ENCODE peak calls at places on chromosome 22, in five cellular contexts. One of them, this sample, is unnamed.

GRCh38 chr22:34502821-34503220 is 563.1 kb upstream of the ISX start:
- DNase-seq in heart left ventricle: no peak
- DNase-seq in upper lobe of right lung: no peak
- DNase-seq in CD8-positive, alpha-beta T cell: no peak
- DNase-seq in pancreas: no peak
- DNase-seq in this sample: no peak

GRCh38 chr22:39178206-39179111 is 26.0 kb upstream of the CBX7 start:
- DNase-seq in heart left ventricle: no peak
- DNase-seq in upper lobe of right lung: no peak
- DNase-seq in CD8-positive, alpha-beta T cell: no peak
- DNase-seq in pancreas: peak; percentile 8
- DNase-seq in this sample: no peak

GRCh38 chr22:26718905-26719304 is 61.5 kb downstream of the MIAT start:
- DNase-seq in heart left ventricle: no peak
- DNase-seq in upper lobe of right lung: no peak
- DNase-seq in CD8-positive, alpha-beta T cell: no peak
- DNase-seq in pancreas: no peak
- DNase-seq in this sample: peak; percentile 6

GRCh38 chr22:35538801-35539321 is 1.8 kb upstream of the RASD2 start:
- DNase-seq in heart left ventricle: no peak
- DNase-seq in upper lobe of right lung: no peak
- DNase-seq in CD8-positive, alpha-beta T cell: no peak
- DNase-seq in pancreas: no peak
- DNase-seq in this sample: peak; percentile 45

GRCh38 chr22:21796863-21797262 is 61.3 kb upstream of the YPEL1 start:
- DNase-seq in heart left ventricle: no peak
- DNase-seq in upper lobe of right lung: no peak
- DNase-seq in CD8-positive, alpha-beta T cell: no peak
- DNase-seq in pancreas: peak; percentile 34
- DNase-seq in this sample: peak; percentile 10

GRCh38 chr22:47801541-47802245 is 1039.2 kb downstream of the TBC1D22A start:
- DNase-seq in heart left ventricle: no peak
- DNase-seq in upper lobe of right lung: no peak
- DNase-seq in CD8-positive, alpha-beta T cell: no peak
- DNase-seq in pancreas: no peak
- DNase-seq in this sample: no peak

GRCh38 chr22:38612217-38613006 is 42.4 kb upstream of the DMC1 start:
- DNase-seq in heart left ventricle: peak; percentile 40
- DNase-seq in upper lobe of right lung: no peak
- DNase-seq in CD8-positive, alpha-beta T cell: no peak
- DNase-seq in pancreas: no peak
- DNase-seq in this sample: peak; percentile 25

GRCh38 chr22:18032455-18033101 is 8.2 kb upstream of the MICAL3 start:
- DNase-seq in heart left ventricle: peak; percentile 33
- DNase-seq in upper lobe of right lung: no peak
- DNase-seq in CD8-positive, alpha-beta T cell: no peak
- DNase-seq in pancreas: no peak
- DNase-seq in this sample: peak; percentile 96

GRCh38 chr22:46362221-46362933 is 26.9 kb downstream of the TRMU start:
- DNase-seq in heart left ventricle: no peak
- DNase-seq in upper lobe of right lung: no peak
- DNase-seq in CD8-positive, alpha-beta T cell: no peak
- DNase-seq in pancreas: no peak
- DNase-seq in this sample: no peak

GRCh38 chr22:36955691-36956090 is 42.3 kb downstream of the CSF2RB start:
- DNase-seq in heart left ventricle: no peak
- DNase-seq in upper lobe of right lung: no peak
- DNase-seq in CD8-positive, alpha-beta T cell: no peak
- DNase-seq in pancreas: no peak
- DNase-seq in this sample: peak; percentile 57

GRCh38 chr22:22215659-22216449 is 28.7 kb upstream of the VPREB1 start:
- DNase-seq in heart left ventricle: no peak
- DNase-seq in upper lobe of right lung: no peak
- DNase-seq in CD8-positive, alpha-beta T cell: no peak
- DNase-seq in pancreas: no peak
- DNase-seq in this sample: no peak

GRCh38 chr22:17580461-17581031 is 17.2 kb downstream of the SLC25A18 start:
- DNase-seq in heart left ventricle: no peak
- DNase-seq in upper lobe of right lung: no peak
- DNase-seq in CD8-positive, alpha-beta T cell: no peak
- DNase-seq in pancreas: no peak
- DNase-seq in this sample: no peak

GRCh38 chr22:31084811-31085492 is 3.8 kb downstream of the SMTN start:
- DNase-seq in heart left ventricle: peak; percentile 94
- DNase-seq in upper lobe of right lung: peak; percentile 95
- DNase-seq in CD8-positive, alpha-beta T cell: peak; percentile 79
- DNase-seq in pancreas: peak; percentile 78
- DNase-seq in this sample: peak; percentile 75

GRCh38 chr22:42699281-42699681 is 21.4 kb downstream of the A4GALT start:
- DNase-seq in heart left ventricle: peak; percentile 74
- DNase-seq in upper lobe of right lung: no peak
- DNase-seq in CD8-positive, alpha-beta T cell: no peak
- DNase-seq in pancreas: no peak
- DNase-seq in this sample: no peak

GRCh38 chr22:39996732-39997131 is 2.0 kb downstream of the FAM83F start:
- DNase-seq in heart left ventricle: no peak
- DNase-seq in upper lobe of right lung: no peak
- DNase-seq in CD8-positive, alpha-beta T cell: no peak
- DNase-seq in pancreas: no peak
- DNase-seq in this sample: peak; percentile 34

GRCh38 chr22:28799834-28800307 is 498 bp downstream of the XBP1 start:
- DNase-seq in heart left ventricle: peak; percentile 84
- DNase-seq in upper lobe of right lung: peak; percentile 87
- DNase-seq in CD8-positive, alpha-beta T cell: no peak
- DNase-seq in pancreas: peak; percentile 59
- DNase-seq in this sample: peak; percentile 57

GRCh38 chr22:40156001-40156516 is 21.7 kb upstream of the TNRC6B start:
- DNase-seq in heart left ventricle: no peak
- DNase-seq in upper lobe of right lung: no peak
- DNase-seq in CD8-positive, alpha-beta T cell: no peak
- DNase-seq in pancreas: peak; percentile 80
- DNase-seq in this sample: peak; percentile 91

GRCh38 chr22:34800265-34800664 is 265.7 kb upstream of the ISX start:
- DNase-seq in heart left ventricle: no peak
- DNase-seq in upper lobe of right lung: no peak
- DNase-seq in CD8-positive, alpha-beta T cell: no peak
- DNase-seq in pancreas: peak; percentile 20
- DNase-seq in this sample: no peak

GRCh38 chr22:38973289-38974169 is 8.6 kb upstream of the APOBEC3B start:
- DNase-seq in heart left ventricle: no peak
- DNase-seq in upper lobe of right lung: no peak
- DNase-seq in CD8-positive, alpha-beta T cell: peak; percentile 47
- DNase-seq in pancreas: no peak
- DNase-seq in this sample: peak; percentile 51

GRCh38 chr22:21590809-21591641 is 23.5 kb downstream of the UBE2L3 start:
- DNase-seq in heart left ventricle: no peak
- DNase-seq in upper lobe of right lung: no peak
- DNase-seq in CD8-positive, alpha-beta T cell: no peak
- DNase-seq in pancreas: no peak
- DNase-seq in this sample: no peak

GRCh38 chr22:17769013-17769715 is 5.1 kb downstream of the BID start:
- DNase-seq in heart left ventricle: no peak
- DNase-seq in upper lobe of right lung: peak; percentile 71
- DNase-seq in CD8-positive, alpha-beta T cell: no peak
- DNase-seq in pancreas: no peak
- DNase-seq in this sample: no peak

GRCh38 chr22:28332410-28332809 is 347.2 kb downstream of the TTC28 start:
- DNase-seq in heart left ventricle: no peak
- DNase-seq in upper lobe of right lung: no peak
- DNase-seq in CD8-positive, alpha-beta T cell: no peak
- DNase-seq in pancreas: no peak
- DNase-seq in this sample: no peak

GRCh38 chr22:36816635-36817428 is at the start of gene PVALB:
- DNase-seq in heart left ventricle: peak; percentile 38
- DNase-seq in upper lobe of right lung: no peak
- DNase-seq in CD8-positive, alpha-beta T cell: no peak
- DNase-seq in pancreas: no peak
- DNase-seq in this sample: peak; percentile 40

GRCh38 chr22:41621099-41621910 is at the start of gene XRCC6:
- DNase-seq in heart left ventricle: peak; percentile 100
- DNase-seq in upper lobe of right lung: peak; percentile 100
- DNase-seq in CD8-positive, alpha-beta T cell: peak; percentile 100
- DNase-seq in pancreas: peak; percentile 99
- DNase-seq in this sample: peak; percentile 100

GRCh38 chr22:47474895-47475294 is 712.4 kb downstream of the TBC1D22A start:
- DNase-seq in heart left ventricle: no peak
- DNase-seq in upper lobe of right lung: no peak
- DNase-seq in CD8-positive, alpha-beta T cell: no peak
- DNase-seq in pancreas: no peak
- DNase-seq in this sample: no peak

DNA sequence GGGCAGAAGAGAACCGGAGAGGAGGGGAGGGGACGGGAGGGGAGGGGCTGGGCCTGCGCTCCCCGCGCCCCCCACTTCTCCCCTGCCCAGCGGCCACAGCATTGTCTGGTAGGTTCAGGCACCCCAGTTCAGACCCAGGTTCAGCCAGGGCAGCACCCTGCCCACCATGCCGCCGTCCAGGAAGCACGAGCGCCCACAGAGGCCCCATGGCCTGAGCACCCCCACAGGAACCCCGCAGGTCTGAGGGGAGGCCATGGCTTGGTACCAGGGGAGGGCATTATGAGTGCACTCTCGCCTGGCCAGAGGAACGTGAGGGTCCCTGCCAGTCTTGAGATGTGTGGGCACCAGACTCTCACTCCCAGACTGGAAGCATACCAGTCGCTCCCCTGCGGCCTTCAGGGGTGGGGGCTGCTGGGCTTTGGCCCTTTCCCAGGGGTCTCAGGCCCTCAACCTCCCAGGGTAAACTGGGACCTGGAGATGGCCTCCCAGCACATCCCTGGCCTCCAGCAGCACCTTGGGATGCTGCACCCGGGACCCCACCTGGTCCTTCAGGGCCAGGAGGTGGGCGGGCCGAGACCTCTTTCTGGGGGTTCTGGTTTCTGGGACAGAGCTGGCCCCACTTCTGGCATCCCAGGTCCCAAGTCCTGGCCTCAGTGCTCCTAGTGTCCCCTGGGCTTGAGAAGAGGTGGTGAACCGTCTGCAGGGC is 598 bp upstream of the PLXNB2 start:
- DNase-seq in heart left ventricle: peak; percentile 54
- DNase-seq in upper lobe of right lung: no peak
- DNase-seq in CD8-positive, alpha-beta T cell: no peak
- DNase-seq in pancreas: peak; percentile 40
- DNase-seq in this sample: no peak
- H3K4me3 ChIP-seq in heart left ventricle: peak overlapping the region; percentile 24
- H3K4me3 ChIP-seq in upper lobe of right lung: peak overlapping the region; percentile 15
- H3K4me3 ChIP-seq in CD8-positive, alpha-beta T cell: no peak overlapping the region
- H3K4me3 ChIP-seq in pancreas: no peak overlapping the region
- H3K4me3 ChIP-seq in this sample: no peak overlapping the region

GRCh38 chr22:44957267-44957905 is 52.4 kb downstream of the PHF21B start:
- DNase-seq in heart left ventricle: no peak
- DNase-seq in upper lobe of right lung: no peak
- DNase-seq in CD8-positive, alpha-beta T cell: no peak
- DNase-seq in pancreas: no peak
- DNase-seq in this sample: no peak
- TF ChIP-seq CTCF in heart left ventricle: no peak
- TF ChIP-seq CTCF in upper lobe of right lung: no peak
- TF ChIP-seq CTCF in CD8-positive, alpha-beta T cell: no peak
- TF ChIP-seq CTCF in pancreas: no peak
- TF ChIP-seq CTCF in this sample: peak; percentile 13

GRCh38 chr22:49719046-49719445 is 108.6 kb downstream of the BRD1 start:
- DNase-seq in heart left ventricle: no peak
- DNase-seq in upper lobe of right lung: no peak
- DNase-seq in CD8-positive, alpha-beta T cell: no peak
- DNase-seq in pancreas: no peak
- DNase-seq in this sample: no peak

GRCh38 chr22:49723478-49724029 is 104.1 kb downstream of the BRD1 start:
- DNase-seq in heart left ventricle: no peak
- DNase-seq in upper lobe of right lung: no peak
- DNase-seq in CD8-positive, alpha-beta T cell: no peak
- DNase-seq in pancreas: no peak
- DNase-seq in this sample: no peak

GRCh38 chr22:49718396-49718795 is 109.3 kb downstream of the BRD1 start:
- DNase-seq in heart left ventricle: no peak
- DNase-seq in upper lobe of right lung: no peak
- DNase-seq in CD8-positive, alpha-beta T cell: no peak
- DNase-seq in pancreas: no peak
- DNase-seq in this sample: no peak

GRCh38 chr22:49720279-49720959 is 107.3 kb downstream of the BRD1 start:
- DNase-seq in heart left ventricle: no peak
- DNase-seq in upper lobe of right lung: no peak
- DNase-seq in CD8-positive, alpha-beta T cell: no peak
- DNase-seq in pancreas: no peak
- DNase-seq in this sample: no peak

DNA sequence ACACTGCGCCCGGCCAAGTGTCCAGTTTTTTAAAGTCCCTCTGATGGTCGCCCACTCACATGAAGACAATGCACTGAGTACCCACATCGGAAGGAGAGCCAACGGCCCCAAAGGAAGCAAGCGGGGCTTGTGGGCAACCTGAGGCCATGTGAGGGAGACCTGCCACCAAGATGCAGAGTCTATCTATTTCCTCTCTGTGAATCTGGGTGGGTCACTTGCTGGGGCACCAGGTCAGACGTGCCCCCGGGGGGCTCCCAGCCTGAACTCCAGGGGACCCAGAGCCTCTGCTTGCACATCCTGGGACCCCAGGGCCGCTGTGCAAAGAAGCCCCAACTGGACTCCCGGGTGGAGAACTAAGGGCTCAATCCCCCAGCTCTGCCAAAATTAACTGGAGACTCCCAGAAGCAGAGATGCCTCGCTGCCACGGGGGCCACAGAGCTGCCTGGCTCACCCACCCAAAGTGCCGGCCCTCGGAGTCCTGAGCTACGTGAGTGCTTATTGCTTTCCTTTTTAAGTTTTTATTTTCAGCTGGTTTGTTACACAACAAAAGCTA is 106.4 kb downstream of the BRD1 start:
- DNase-seq in heart left ventricle: no peak
- DNase-seq in upper lobe of right lung: no peak
- DNase-seq in CD8-positive, alpha-beta T cell: no peak
- DNase-seq in pancreas: no peak
- DNase-seq in this sample: no peak
- H3K4me3 ChIP-seq in heart left ventricle: no peak overlapping the region
- H3K4me3 ChIP-seq in upper lobe of right lung: no peak overlapping the region
- H3K4me3 ChIP-seq in CD8-positive, alpha-beta T cell: no peak overlapping the region
- H3K4me3 ChIP-seq in pancreas: no peak overlapping the region
- H3K4me3 ChIP-seq in this sample: no peak overlapping the region

DNA sequence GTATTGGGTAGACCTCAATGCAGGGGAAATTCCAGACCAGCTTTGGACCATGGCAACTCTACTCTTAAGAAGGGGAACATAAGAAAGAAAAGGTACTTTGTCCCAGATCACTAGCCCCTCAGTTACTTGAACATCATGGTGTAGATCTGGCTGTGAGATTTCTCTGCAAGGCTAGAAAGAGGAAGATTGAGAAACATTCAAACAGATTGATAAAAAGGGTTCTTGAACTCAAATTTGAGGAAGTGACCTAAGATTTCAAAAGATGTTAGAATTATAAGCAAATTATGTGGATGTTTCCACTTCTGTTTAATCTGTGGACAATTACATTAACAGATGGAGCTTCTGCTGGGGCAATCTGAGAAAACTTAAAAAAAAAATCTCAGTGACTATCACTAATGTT is 21.9 kb upstream of the UPB1 start:
- DNase-seq in heart left ventricle: no peak
- DNase-seq in upper lobe of right lung: no peak
- DNase-seq in CD8-positive, alpha-beta T cell: no peak
- DNase-seq in pancreas: no peak
- DNase-seq in this sample: no peak
- TF ChIP-seq CTCF in heart left ventricle: no peak
- TF ChIP-seq CTCF in upper lobe of right lung: no peak
- TF ChIP-seq CTCF in CD8-positive, alpha-beta T cell: no peak
- TF ChIP-seq CTCF in pancreas: no peak
- TF ChIP-seq CTCF in this sample: no peak

This sample was measured in epithelial cell of esophagus.